ENCODE peak calls at places on chromosomes 12 and 14, in nine cellular contexts. One of them, this sample, is unnamed.

GRCh38 chr12:57759360-57759980 is 4.6 kb downstream of the MARCHF9 start:
- DNase-seq in cardiac muscle cell: no peak
- DNase-seq in uterus: no peak
- DNase-seq in RWPE1: no peak
- DNase-seq in transverse colon: no peak
- DNase-seq in left ventricle myocardium inferior: no peak
- DNase-seq in fibroblast of lung: no peak
- DNase-seq in right atrium auricular region: no peak
- DNase-seq in upper lobe of left lung: no peak
- DNase-seq in this sample: no peak

GRCh38 chr12:58916891-58917570 is 3.3 kb downstream of the LRIG3 start:
- DNase-seq in left ventricle myocardium inferior: no peak
- DNase-seq in RWPE1: no peak
- DNase-seq in cardiac muscle cell: peak; percentile 67
- DNase-seq in fibroblast of lung: peak; percentile 94
- DNase-seq in uterus: peak; percentile 29
- DNase-seq in right atrium auricular region: no peak
- DNase-seq in upper lobe of left lung: no peak
- DNase-seq in transverse colon: peak; percentile 22
- DNase-seq in this sample: no peak

GRCh38 chr12:51826881-51827280 is 21.6 kb downstream of the FIGNL2 start:
- DNase-seq in right atrium auricular region: no peak
- DNase-seq in left ventricle myocardium inferior: no peak
- DNase-seq in cardiac muscle cell: no peak
- DNase-seq in RWPE1: no peak
- DNase-seq in uterus: no peak
- DNase-seq in upper lobe of left lung: no peak
- DNase-seq in fibroblast of lung: no peak
- DNase-seq in transverse colon: no peak
- DNase-seq in this sample: no peak

GRCh38 chr12:93990832-93991748 is 157.3 kb upstream of the PLXNC1 start:
- DNase-seq in right atrium auricular region: peak; percentile 79
- DNase-seq in cardiac muscle cell: peak; percentile 72
- DNase-seq in upper lobe of left lung: no peak
- DNase-seq in left ventricle myocardium inferior: peak; percentile 39
- DNase-seq in RWPE1: no peak
- DNase-seq in uterus: no peak
- DNase-seq in transverse colon: no peak
- DNase-seq in fibroblast of lung: peak; percentile 60
- DNase-seq in this sample: no peak

GRCh38 chr14:34088918-34089317 is 138.0 kb upstream of the EGLN3 start:
- DNase-seq in cardiac muscle cell: no peak
- DNase-seq in fibroblast of lung: no peak
- DNase-seq in uterus: no peak
- DNase-seq in transverse colon: no peak
- DNase-seq in RWPE1: no peak
- DNase-seq in upper lobe of left lung: no peak
- DNase-seq in left ventricle myocardium inferior: no peak
- DNase-seq in right atrium auricular region: no peak
- DNase-seq in this sample: no peak

GRCh38 chr12:127231366-127231765 is 1035.6 kb upstream of the TMEM132C start:
- DNase-seq in transverse colon: no peak
- DNase-seq in fibroblast of lung: no peak
- DNase-seq in uterus: no peak
- DNase-seq in right atrium auricular region: no peak
- DNase-seq in cardiac muscle cell: no peak
- DNase-seq in RWPE1: no peak
- DNase-seq in left ventricle myocardium inferior: no peak
- DNase-seq in upper lobe of left lung: no peak
- DNase-seq in this sample: no peak

GRCh38 chr12:27822076-27822712 is 42.2 kb upstream of the MANSC4 start:
- DNase-seq in cardiac muscle cell: peak; percentile 56
- DNase-seq in left ventricle myocardium inferior: no peak
- DNase-seq in transverse colon: no peak
- DNase-seq in RWPE1: peak; percentile 89
- DNase-seq in upper lobe of left lung: no peak
- DNase-seq in fibroblast of lung: peak; percentile 61
- DNase-seq in right atrium auricular region: no peak
- DNase-seq in uterus: no peak
- DNase-seq in this sample: peak; percentile 66

GRCh38 chr14:61973981-61974380 is 211.8 kb downstream of the SNAPC1 start:
- DNase-seq in right atrium auricular region: no peak
- DNase-seq in uterus: no peak
- DNase-seq in cardiac muscle cell: peak; percentile 18
- DNase-seq in fibroblast of lung: peak; percentile 36
- DNase-seq in left ventricle myocardium inferior: no peak
- DNase-seq in upper lobe of left lung: no peak
- DNase-seq in RWPE1: no peak
- DNase-seq in transverse colon: no peak
- DNase-seq in this sample: no peak

GRCh38 chr14:89658977-89659670 is 242.1 kb upstream of the FOXN3 start:
- DNase-seq in fibroblast of lung: no peak
- DNase-seq in RWPE1: no peak
- DNase-seq in left ventricle myocardium inferior: no peak
- DNase-seq in transverse colon: no peak
- DNase-seq in right atrium auricular region: no peak
- DNase-seq in upper lobe of left lung: no peak
- DNase-seq in uterus: no peak
- DNase-seq in cardiac muscle cell: no peak
- DNase-seq in this sample: no peak

GRCh38 chr12:19778111-19778688 is 338.9 kb downstream of the AEBP2 start:
- DNase-seq in cardiac muscle cell: peak; percentile 66
- DNase-seq in uterus: no peak
- DNase-seq in fibroblast of lung: peak; percentile 34
- DNase-seq in transverse colon: no peak
- DNase-seq in RWPE1: no peak
- DNase-seq in right atrium auricular region: no peak
- DNase-seq in upper lobe of left lung: no peak
- DNase-seq in left ventricle myocardium inferior: no peak
- DNase-seq in this sample: no peak

GRCh38 chr12:88334271-88334670 is 192.2 kb downstream of the TMTC3 start:
- DNase-seq in left ventricle myocardium inferior: no peak
- DNase-seq in upper lobe of left lung: no peak
- DNase-seq in cardiac muscle cell: peak; percentile 46
- DNase-seq in uterus: peak; percentile 14
- DNase-seq in right atrium auricular region: no peak
- DNase-seq in transverse colon: no peak
- DNase-seq in RWPE1: peak; percentile 48
- DNase-seq in fibroblast of lung: peak; percentile 30
- DNase-seq in this sample: no peak

DNA sequence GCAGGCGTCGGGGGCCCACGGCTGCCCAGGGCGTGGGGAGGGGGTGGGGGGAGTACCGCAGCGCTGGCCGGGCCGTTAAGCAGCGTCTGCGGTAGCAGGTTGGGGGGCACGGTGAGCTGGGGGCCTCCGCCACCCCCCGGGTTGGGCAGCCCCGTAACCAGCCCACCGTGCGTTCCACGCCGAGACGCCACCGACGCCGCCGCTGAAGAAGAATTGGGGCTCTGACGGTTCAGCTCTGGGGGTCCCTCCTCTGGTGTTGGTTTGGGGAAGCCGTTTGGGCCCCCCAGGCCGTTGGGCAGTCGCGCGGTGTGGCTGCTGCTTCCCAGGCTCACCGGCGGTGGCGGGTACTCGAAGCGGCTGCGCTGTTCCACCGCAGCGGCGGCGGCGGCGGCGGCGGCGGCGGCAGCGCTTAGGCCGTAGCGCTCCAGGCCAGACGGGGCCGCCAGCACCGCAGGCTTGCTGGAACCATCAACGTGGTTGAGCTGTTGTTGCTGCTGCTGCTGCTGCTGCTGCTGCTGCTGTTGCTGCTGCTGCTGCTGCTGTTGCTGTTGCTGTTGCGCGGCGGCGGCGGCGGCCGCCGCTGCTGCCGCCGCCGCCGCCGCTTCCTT is 1.5 kb downstream of the IRF2BPL start:
- DNase-seq in fibroblast of lung: peak; percentile 57
- DNase-seq in cardiac muscle cell: peak; percentile 72
- DNase-seq in left ventricle myocardium inferior: peak; percentile 54
- DNase-seq in upper lobe of left lung: peak; percentile 93
- DNase-seq in transverse colon: no peak
- DNase-seq in right atrium auricular region: no peak
- DNase-seq in uterus: peak; percentile 39
- DNase-seq in RWPE1: no peak
- DNase-seq in this sample: no peak
- TF ChIP-seq CTCF in fibroblast of lung: no peak
- TF ChIP-seq CTCF in cardiac muscle cell: no peak
- TF ChIP-seq CTCF in left ventricle myocardium inferior: peak; percentile 31
- TF ChIP-seq CTCF in upper lobe of left lung: no peak
- TF ChIP-seq CTCF in transverse colon: peak; percentile 34
- TF ChIP-seq CTCF in right atrium auricular region: peak; percentile 13
- TF ChIP-seq CTCF in uterus: peak; percentile 21
- TF ChIP-seq CTCF in RWPE1: no peak
- TF ChIP-seq CTCF in this sample: no peak

GRCh38 chr14:76780360-76780759 is 19.1 kb downstream of the VASH1 start:
- DNase-seq in uterus: no peak
- DNase-seq in fibroblast of lung: no peak
- DNase-seq in cardiac muscle cell: no peak
- DNase-seq in transverse colon: no peak
- DNase-seq in left ventricle myocardium inferior: no peak
- DNase-seq in RWPE1: no peak
- DNase-seq in right atrium auricular region: peak; percentile 54
- DNase-seq in upper lobe of left lung: no peak
- DNase-seq in this sample: no peak

GRCh38 chr14:76780875-76781647 is 19.8 kb downstream of the VASH1 start:
- DNase-seq in fibroblast of lung: peak; percentile 25
- DNase-seq in cardiac muscle cell: peak; percentile 51
- DNase-seq in RWPE1: no peak
- DNase-seq in transverse colon: no peak
- DNase-seq in right atrium auricular region: peak; percentile 61
- DNase-seq in upper lobe of left lung: no peak
- DNase-seq in left ventricle myocardium inferior: no peak
- DNase-seq in uterus: no peak
- DNase-seq in this sample: no peak

GRCh38 chr14:76782115-76782884 is 21.0 kb downstream of the VASH1 start:
- DNase-seq in transverse colon: no peak
- DNase-seq in cardiac muscle cell: no peak
- DNase-seq in right atrium auricular region: peak; percentile 59
- DNase-seq in left ventricle myocardium inferior: no peak
- DNase-seq in upper lobe of left lung: no peak
- DNase-seq in RWPE1: no peak
- DNase-seq in uterus: no peak
- DNase-seq in fibroblast of lung: no peak
- DNase-seq in this sample: no peak

GRCh38 chr14:76782885-76783566 is 21.8 kb downstream of the VASH1 start:
- DNase-seq in right atrium auricular region: peak; percentile 61
- DNase-seq in transverse colon: no peak
- DNase-seq in cardiac muscle cell: peak; percentile 68
- DNase-seq in fibroblast of lung: no peak
- DNase-seq in RWPE1: no peak
- DNase-seq in upper lobe of left lung: no peak
- DNase-seq in left ventricle myocardium inferior: no peak
- DNase-seq in uterus: no peak
- DNase-seq in this sample: no peak

DNA sequence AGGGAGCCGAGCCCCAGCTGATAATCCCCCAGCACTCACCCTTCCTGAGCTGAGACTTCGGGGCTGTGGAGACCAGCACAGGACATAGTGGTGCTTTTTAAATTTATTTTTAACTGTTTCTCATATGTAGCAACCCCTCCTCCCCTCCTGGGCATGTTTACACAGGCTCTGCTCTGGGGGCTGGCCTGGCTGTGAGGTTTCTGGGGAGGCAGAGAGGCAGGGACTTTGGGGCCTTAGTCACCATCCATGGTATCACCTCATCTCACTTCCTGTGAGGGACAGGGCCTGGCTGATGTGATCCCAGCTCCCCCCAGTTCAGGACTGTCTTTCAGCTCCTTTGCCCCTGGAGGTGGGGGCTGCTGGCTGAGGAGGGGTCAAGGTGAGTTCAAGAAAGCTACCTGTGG is 20.4 kb downstream of the VASH1 start:
- DNase-seq in right atrium auricular region: no peak
- DNase-seq in cardiac muscle cell: no peak
- DNase-seq in uterus: no peak
- DNase-seq in fibroblast of lung: no peak
- DNase-seq in RWPE1: no peak
- DNase-seq in upper lobe of left lung: no peak
- DNase-seq in left ventricle myocardium inferior: no peak
- DNase-seq in transverse colon: no peak
- DNase-seq in this sample: no peak
- H3K27ac ChIP-seq in right atrium auricular region: peak overlapping the region; percentile 65
- H3K27ac ChIP-seq in cardiac muscle cell: no peak overlapping the region
- H3K27ac ChIP-seq in uterus: peak overlapping the region; percentile 7
- H3K27ac ChIP-seq in fibroblast of lung: no peak overlapping the region
- H3K27ac ChIP-seq in RWPE1: peak overlapping the region; percentile 34
- H3K27ac ChIP-seq in upper lobe of left lung: peak overlapping the region; percentile 37
- H3K27ac ChIP-seq in left ventricle myocardium inferior: peak overlapping the region; percentile 70
- H3K27ac ChIP-seq in transverse colon: no peak overlapping the region
- H3K27ac ChIP-seq in this sample: no peak overlapping the region

GRCh38 chr14:54981698-54982097 is 45.2 kb downstream of the WDHD1 start:
- DNase-seq in upper lobe of left lung: peak; percentile 52
- DNase-seq in cardiac muscle cell: peak; percentile 41
- DNase-seq in uterus: no peak
- DNase-seq in left ventricle myocardium inferior: no peak
- DNase-seq in transverse colon: no peak
- DNase-seq in RWPE1: no peak
- DNase-seq in right atrium auricular region: no peak
- DNase-seq in fibroblast of lung: peak; percentile 41
- DNase-seq in this sample: no peak

GRCh38 chr14:54985156-54985555 is 41.7 kb downstream of the WDHD1 start:
- DNase-seq in upper lobe of left lung: no peak
- DNase-seq in left ventricle myocardium inferior: no peak
- DNase-seq in right atrium auricular region: no peak
- DNase-seq in uterus: no peak
- DNase-seq in cardiac muscle cell: no peak
- DNase-seq in transverse colon: no peak
- DNase-seq in RWPE1: peak; percentile 12
- DNase-seq in fibroblast of lung: no peak
- DNase-seq in this sample: no peak
- TF ChIP-seq CTCF in upper lobe of left lung: no peak
- TF ChIP-seq CTCF in left ventricle myocardium inferior: no peak
- TF ChIP-seq CTCF in right atrium auricular region: no peak
- TF ChIP-seq CTCF in uterus: no peak
- TF ChIP-seq CTCF in cardiac muscle cell: no peak
- TF ChIP-seq CTCF in transverse colon: no peak
- TF ChIP-seq CTCF in RWPE1: no peak
- TF ChIP-seq CTCF in fibroblast of lung: no peak
- TF ChIP-seq CTCF in this sample: no peak

DNA sequence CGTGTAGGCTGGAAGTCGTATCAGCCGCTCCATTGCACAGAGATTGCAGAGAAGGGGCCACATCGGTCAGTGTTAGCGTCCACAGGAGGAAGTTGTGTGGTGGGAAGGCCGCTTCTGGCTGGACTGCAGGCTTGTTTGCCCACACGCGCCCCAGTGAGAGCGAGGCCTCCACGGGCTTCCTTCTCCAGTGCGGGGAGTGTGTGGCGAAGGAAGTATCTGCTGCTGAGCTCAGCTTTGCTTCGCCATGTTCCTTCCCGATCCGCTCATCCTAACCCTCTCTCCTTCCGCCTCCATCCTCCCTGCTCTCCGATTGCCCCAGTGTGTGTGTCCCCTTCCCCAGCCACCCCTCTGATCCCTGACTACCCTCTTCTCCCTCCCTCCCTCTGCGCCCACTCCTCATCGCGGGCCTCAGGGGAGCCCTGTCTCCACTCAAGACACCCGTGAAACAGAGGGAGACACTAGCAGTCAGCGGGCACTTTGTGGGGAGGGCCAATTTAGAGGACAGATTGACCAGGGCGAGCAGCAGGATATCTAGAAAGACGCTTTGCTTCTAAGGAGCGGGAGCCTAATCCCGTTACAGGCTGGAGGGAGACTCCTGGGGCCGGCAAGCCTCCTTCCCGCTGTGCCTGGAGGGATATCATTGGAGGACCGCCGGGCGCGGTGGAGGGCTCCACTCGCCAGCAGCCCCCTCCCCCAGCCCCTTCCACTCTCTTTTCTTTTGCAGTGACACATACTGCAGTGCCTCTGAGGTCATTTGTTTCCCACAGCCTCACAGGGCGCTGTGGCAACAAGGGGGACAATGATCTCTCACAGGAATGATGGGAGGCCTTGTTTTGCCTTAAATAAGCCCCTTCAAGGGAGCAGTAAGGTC is 428.8 kb downstream of the ZFP36L1 start:
- DNase-seq in fibroblast of lung: peak; percentile 43
- DNase-seq in cardiac muscle cell: peak; percentile 36
- DNase-seq in uterus: no peak
- DNase-seq in left ventricle myocardium inferior: peak; percentile 47
- DNase-seq in right atrium auricular region: no peak
- DNase-seq in transverse colon: peak; percentile 26
- DNase-seq in RWPE1: no peak
- DNase-seq in upper lobe of left lung: peak; percentile 53
- DNase-seq in this sample: no peak
- H3K27ac ChIP-seq in fibroblast of lung: no peak overlapping the region
- H3K27ac ChIP-seq in cardiac muscle cell: peak overlapping the region; percentile 72
- H3K27ac ChIP-seq in uterus: peak overlapping the region; percentile 95
- H3K27ac ChIP-seq in left ventricle myocardium inferior: peak overlapping the region; percentile 64
- H3K27ac ChIP-seq in right atrium auricular region: peak overlapping the region; percentile 31
- H3K27ac ChIP-seq in transverse colon: peak overlapping the region; percentile 55
- H3K27ac ChIP-seq in RWPE1: no peak overlapping the region
- H3K27ac ChIP-seq in upper lobe of left lung: peak overlapping the region; percentile 61
- H3K27ac ChIP-seq in this sample: no peak overlapping the region